ENCODE peak calls at places on chromosomes 3 and 15, in four cellular contexts. B, U, L and S are unnamed samples.
A peak's percentile ranks its signal among the peaks of the same experiment; 100 is the strongest.

GRCh38 chr3:175002732-175003143 is 143.6 kb downstream of the NAALADL2 start:
- DNase-seq in B (peak; percentile 84), U (no peak), L (no peak), S (peak; percentile 95)

GRCh38 chr15:48381861-48382260 is 50.6 kb downstream of the DUT start:
- DNase-seq in B (no peak), U (no peak), L (no peak), S (no peak)

GRCh38 chr15:89106200-89106599 is 17.9 kb downstream of the ABHD2 start:
- DNase-seq in B (no peak), U (no peak), L (no peak), S (no peak)

GRCh38 chr3:182533394-182533793 is 259.9 kb upstream of the ATP11B start:
- DNase-seq in B (no peak), U (no peak), L (no peak), S (no peak)

GRCh38 chr3:150286390-150287147 is 121.5 kb upstream of the TSC22D2 start:
- DNase-seq in B (peak; percentile 74), U (no peak), L (peak; percentile 66), S (peak; percentile 75)

GRCh38 chr15:62125763-62126162 is 39.3 kb downstream of the C2CD4B start:
- DNase-seq in B (peak; percentile 87), U (peak; percentile 73), L (peak; percentile 38), S (peak; percentile 75)

GRCh38 chr3:171417813-171418212 is 42.4 kb downstream of the TNIK start:
- DNase-seq in B (peak; percentile 92), U (no peak), L (no peak), S (peak; percentile 92)

GRCh38 chr3:177613901-177614300 is 416.6 kb upstream of the TBL1XR1 start:
- DNase-seq in B (no peak), U (no peak), L (no peak), S (no peak)

GRCh38 chr15:85741021-85741421 is 53.7 kb downstream of the KLHL25 start:
- DNase-seq in B (no peak), U (no peak), L (no peak), S (no peak)

GRCh38 chr3:140686948-140687347 is 9.1 kb downstream of the TRIM42 start:
- DNase-seq in B (no peak), U (no peak), L (no peak), S (no peak)

GRCh38 chr3:173411288-173412064 is 13.9 kb downstream of the NLGN1 start:
- DNase-seq in B (peak; percentile 59), U (no peak), L (peak; percentile 32), S (peak; percentile 65)

GRCh38 chr15:93997071-93997658 is 234.2 kb upstream of the MCTP2 start:
- DNase-seq in B (peak; percentile 45), U (no peak), L (peak; percentile 7), S (peak; percentile 17)

GRCh38 chr3:163655021-163655420 is 1423.3 kb downstream of the SI start:
- DNase-seq in B (no peak), U (no peak), L (no peak), S (no peak)

GRCh38 chr3:16069149-16069922 is 105.1 kb upstream of the GALNT15 start:
- DNase-seq in B (peak; percentile 95), U (no peak), L (no peak), S (peak; percentile 96)

GRCh38 chr3:81485444-81485865 is 276.0 kb downstream of the GBE1 start:
- DNase-seq in B (peak; percentile 84), U (no peak), L (no peak), S (peak; percentile 79)

GRCh38 chr3:98763076-98763475 is at the start of gene ST3GAL6:
- DNase-seq in B (peak; percentile 84), U (peak; percentile 25), L (no peak), S (peak; percentile 84)
- H3K4me3 ChIP-seq in B (no peak within 1 kb of the TSS), U (no peak within 1 kb of the TSS), L (no peak within 1 kb of the TSS), S (no peak within 1 kb of the TSS)

GRCh38 chr3:95277614-95278013 is 1214.8 kb downstream of the NSUN3 start:
- DNase-seq in B (peak; percentile 11), U (no peak), L (no peak), S (no peak)
- H3K4me3 ChIP-seq in B (no peak overlapping the region), U (no peak overlapping the region), L (no peak overlapping the region), S (no peak overlapping the region)

GRCh38 chr3:118607915-118608820 is 426.5 kb downstream of the IGSF11 start:
- DNase-seq in B (no peak), U (no peak), L (no peak), S (no peak)
- H3K4me3 ChIP-seq in B (no peak overlapping the region), U (no peak overlapping the region), L (no peak overlapping the region), S (no peak overlapping the region)

DNA sequence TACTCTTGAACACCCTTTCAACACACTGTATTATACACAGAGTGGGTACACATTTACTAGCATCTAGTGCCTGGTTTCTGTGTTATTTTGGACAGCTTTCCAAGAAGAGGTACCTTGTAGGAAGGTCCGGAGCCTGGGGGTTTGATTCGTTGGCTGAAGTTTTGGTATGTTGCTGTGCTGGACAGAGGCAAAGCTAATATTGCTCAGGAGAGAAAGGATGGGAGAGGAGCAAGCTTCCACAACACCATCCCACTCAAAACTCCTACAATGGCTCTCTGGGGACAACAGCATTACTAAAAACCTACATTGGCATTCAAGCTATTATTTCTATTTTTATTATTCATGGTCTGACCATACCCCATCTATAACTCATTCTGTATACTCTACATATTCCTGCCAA is 1.1 kb upstream of the LYSMD2 start:
- DNase-seq in B (no peak), U (no peak), L (no peak), S (no peak)
- H3K4me3 ChIP-seq in B (no peak overlapping the region), U (no peak overlapping the region), L (peak overlapping the region; percentile 56), S (no peak overlapping the region)

GRCh38 chr3:184166671-184167070 is 8.0 kb upstream of the AP2M1 start:
- DNase-seq in B (no peak), U (no peak), L (no peak), S (no peak)
- H3K4me3 ChIP-seq in B (no peak overlapping the region), U (no peak overlapping the region), L (no peak overlapping the region), S (no peak overlapping the region)

DNA sequence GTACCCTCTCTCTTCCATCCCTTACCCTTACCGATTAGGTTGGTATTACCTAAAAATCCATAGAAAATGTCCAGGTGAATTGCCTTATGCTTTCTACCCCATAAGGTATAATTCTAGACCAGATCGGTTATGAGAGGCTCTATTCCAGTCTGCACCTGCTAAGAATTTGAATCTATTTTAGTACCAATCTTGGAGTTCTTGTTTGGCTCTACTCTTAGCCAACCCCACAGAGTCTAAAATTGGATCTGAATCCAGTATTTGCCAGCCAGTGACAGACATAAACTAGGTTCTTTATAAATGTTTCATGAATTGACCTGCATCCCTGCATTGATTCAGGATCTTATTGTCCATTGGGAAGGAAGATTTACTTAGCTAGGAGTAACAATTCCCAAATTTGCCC is 6.5 kb downstream of the KLHL24 start:
- DNase-seq in B (no peak), U (no peak), L (no peak), S (no peak)
- H3K4me3 ChIP-seq in B (no peak overlapping the region), U (no peak overlapping the region), L (no peak overlapping the region), S (no peak overlapping the region)